ENCODE peak calls at places on chromosomes 2 and 18, in eight cellular contexts. J is ovary, V is A549, R is breast epithelium, Z is sigmoid colon, Q is right lobe of liver, G is thyroid gland, M is body of pancreas. Y is an unnamed sample.

GRCh38 chr2:84276585-84277255 is 182.4 kb downstream of the SUCLG1 start:
- DNase-seq in G (no peak), V (no peak), Q (no peak), R (no peak), M (no peak), Z (no peak), J (no peak), Y (no peak)

GRCh38 chr18:70359071-70359470 is 70.2 kb downstream of the SOCS6 start:
- DNase-seq in M (no peak), V (no peak), J (no peak), G (no peak), Q (no peak), Z (no peak), R (no peak), Y (no peak)

GRCh38 chr2:14634885-14635871 is 2.7 kb downstream of the LRATD1 start:
- DNase-seq in Q (peak; percentile 71), G (peak; percentile 87), M (peak; percentile 87), Z (peak; percentile 89), R (peak; percentile 84), J (peak; percentile 80), V (peak; percentile 35), Y (peak; percentile 51)

GRCh38 chr2:211093743-211094303 is 537.4 kb downstream of the CPS1 start:
- DNase-seq in M (peak; percentile 11), R (no peak), J (no peak), Q (no peak), V (no peak), G (no peak), Z (no peak), Y (no peak)

GRCh38 chr2:178865537-178865936 is 58.3 kb upstream of the TTN start:
- DNase-seq in G (no peak), R (no peak), Q (no peak), M (peak; percentile 13), J (no peak), V (no peak), Z (no peak), Y (no peak)

GRCh38 chr2:230947908-230948365 is 22.9 kb upstream of the GPR55 start:
- DNase-seq in Z (no peak), R (peak; percentile 46), J (no peak), G (no peak), V (no peak), Q (no peak), M (no peak), Y (no peak)

GRCh38 chr2:60480089-60480773 is 73.2 kb downstream of the BCL11A start:
- DNase-seq in G (no peak), M (peak; percentile 58), V (no peak), R (no peak), J (no peak), Z (no peak), Q (no peak), Y (no peak)

GRCh38 chr18:62773691-62774090 is 58.4 kb downstream of the PHLPP1 start:
- DNase-seq in J (no peak), Z (no peak), V (no peak), M (no peak), Q (no peak), G (no peak), R (no peak), Y (no peak)

GRCh38 chr2:230773039-230773773 is 60.6 kb downstream of the CAB39 start:
- DNase-seq in Q (no peak), Z (no peak), R (no peak), M (no peak), J (no peak), V (no peak), G (no peak), Y (no peak)

GRCh38 chr2:42223822-42224268 is 54.7 kb downstream of the EML4 start:
- DNase-seq in Q (no peak), R (no peak), J (no peak), V (no peak), M (no peak), G (no peak), Z (no peak), Y (no peak)

GRCh38 chr18:73842795-73843394 is 304.7 kb downstream of the FBXO15 start:
- DNase-seq in G (peak; percentile 42), V (peak; percentile 19), J (no peak), M (peak; percentile 42), R (no peak), Q (peak; percentile 40), Z (no peak), Y (peak; percentile 30)

GRCh38 chr2:234830853-234831252 is 121.0 kb upstream of the SH3BP4 start:
- DNase-seq in G (no peak), Z (no peak), M (no peak), V (no peak), Q (no peak), J (no peak), R (no peak), Y (no peak)

GRCh38 chr2:237859082-237859433 is 365 bp upstream of the RAMP1 start:
- DNase-seq in V (no peak), Q (no peak), Z (peak; percentile 72), M (peak; percentile 38), R (no peak), J (no peak), G (no peak), Y (no peak)

GRCh38 chr18:13628211-13628610 is 98.1 kb downstream of the FAM210A start:
- DNase-seq in Z (no peak), V (no peak), M (no peak), J (no peak), R (peak; percentile 20), G (no peak), Q (no peak), Y (no peak)

GRCh38 chr2:66435549-66435875 is 587 bp downstream of the MEIS1 start:
- DNase-seq in J (no peak), Z (no peak), R (no peak), V (no peak), Q (no peak), G (no peak), M (no peak), Y (no peak)

GRCh38 chr2:2846379-2847130 is 515.5 kb upstream of the MYT1L start:
- DNase-seq in M (peak; percentile 92), J (no peak), Z (peak; percentile 76), R (no peak), G (peak; percentile 74), V (no peak), Q (no peak), Y (no peak)

GRCh38 chr18:22378672-22379282 is 38.9 kb downstream of the CTAGE1 start:
- DNase-seq in R (no peak), M (peak; percentile 68), G (peak; percentile 68), V (peak; percentile 46), J (no peak), Z (no peak), Q (no peak), Y (no peak)

GRCh38 chr2:224157655-224158054 is 118.6 kb upstream of the SERPINE2 start:
- DNase-seq in J (no peak), Z (no peak), R (no peak), Q (no peak), M (no peak), V (no peak), G (no peak), Y (no peak)

GRCh38 chr2:134008837-134009236 is 245.0 kb upstream of the MGAT5 start:
- DNase-seq in M (no peak), Q (no peak), R (no peak), V (no peak), G (no peak), Z (no peak), J (no peak), Y (no peak)

GRCh38 chr2:135258193-135258592 is 206.1 kb downstream of the RAB3GAP1 start:
- DNase-seq in R (no peak), Q (no peak), G (no peak), V (no peak), J (no peak), M (no peak), Z (no peak), Y (no peak)

GRCh38 chr2:206480161-206480560 is 36.8 kb downstream of the ADAM23 start:
- DNase-seq in M (no peak), Z (no peak), R (no peak), V (no peak), J (no peak), Q (no peak), G (no peak), Y (no peak)

GRCh38 chr18:21111351-21112139 is at the start of gene ROCK1:
- DNase-seq in M (peak; percentile 98), J (peak; percentile 100), V (peak; percentile 70), Z (peak; percentile 99), R (peak; percentile 94), Q (peak; percentile 100), G (peak; percentile 99), Y (peak; percentile 94)
- TF ChIP-seq POLR2A in M (peak; percentile 2), J (peak; percentile 75), V (peak; percentile 63), Z (no peak), R (no peak), Q (peak; percentile 69), G (no peak), Y (peak; percentile 87)

GRCh38 chr2:236507393-236508085 is 62.1 kb upstream of the ACKR3 start:
- DNase-seq in Q (peak; percentile 45), G (peak; percentile 92), R (no peak), V (no peak), M (peak; percentile 75), Z (peak; percentile 77), J (peak; percentile 71), Y (no peak)
- H3K27ac ChIP-seq in Q (no peak overlapping the region), G (peak overlapping the region; percentile 55), R (no peak overlapping the region), V (no peak overlapping the region), M (no peak overlapping the region), Z (no peak overlapping the region), J (no peak overlapping the region), Y (no peak overlapping the region)

GRCh38 chr2:62306751-62307468 is 111.0 kb downstream of the B3GNT2 start:
- DNase-seq in R (peak; percentile 71), Q (no peak), M (peak; percentile 26), J (no peak), V (no peak), Z (no peak), G (peak; percentile 80), Y (no peak)
- H3K4me3 ChIP-seq in R (no peak overlapping the region), Q (no peak overlapping the region), M (no peak overlapping the region), J (no peak overlapping the region), V (no peak overlapping the region), Z (no peak overlapping the region), G (no peak overlapping the region), Y (no peak overlapping the region)

GRCh38 chr2:227817940-227818568 is 4.4 kb downstream of the CCL20 start:
- DNase-seq in R (peak; percentile 59), Z (peak; percentile 93), V (peak; percentile 92), G (peak; percentile 52), J (peak; percentile 20), Q (peak; percentile 85), M (peak; percentile 88), Y (peak; percentile 71)
- TF ChIP-seq POLR2A in R (no peak), Z (no peak), V (no peak), G (no peak), J (no peak), Q (no peak), M (no peak), Y (no peak)

GRCh38 chr2:171345971-171346722 is 87.6 kb downstream of the METTL8 start:
- DNase-seq in M (no peak), Q (no peak), V (no peak), J (no peak), G (no peak), R (no peak), Z (no peak), Y (no peak)
- H3K27ac ChIP-seq in M (no peak overlapping the region), Q (no peak overlapping the region), V (no peak overlapping the region), J (no peak overlapping the region), G (no peak overlapping the region), R (no peak overlapping the region), Z (no peak overlapping the region), Y (no peak overlapping the region)

Y was measured in tibial nerve.